ENCODE peak calls at places on chromosomes 16 and 17, in ten cellular contexts. A, D, W, U, E, G, V, Q, C and H are unnamed samples.

GRCh38 chr16:57265850-57266530 is 18.5 kb downstream of the PLLP start:
- DNase-seq in A (peak), D (peak), W (peak), U (peak), E (peak), G (no peak), V (no peak), Q (no peak), C (no peak), H (peak)

GRCh38 chr16:86668136-86668535 is 89.8 kb downstream of the FOXL1 start:
- DNase-seq in A (peak), D (peak), W (peak), U (peak), E (peak), G (no peak), V (no peak), Q (no peak), C (peak), H (peak)

GRCh38 chr16:23950291-23950894 is 114.6 kb downstream of the PRKCB start:
- DNase-seq in A (no peak), D (peak), W (no peak), U (no peak), E (no peak), G (no peak), V (no peak), Q (no peak), C (no peak), H (no peak)

GRCh38 chr17:7867881-7868329 is 10.1 kb downstream of the CYB5D1 start:
- DNase-seq in A (no peak), D (no peak), W (no peak), U (no peak), E (no peak), G (no peak), V (no peak), Q (no peak), C (no peak), H (no peak)

GRCh38 chr17:1830288-1830687 is 483 bp downstream of the RPA1 start:
- DNase-seq in A (peak), D (peak), W (no peak), U (peak), E (peak), G (no peak), V (peak), Q (no peak), C (peak), H (no peak)

GRCh38 chr16:66141885-66142284 is 224.6 kb upstream of the CDH5 start:
- DNase-seq in A (no peak), D (no peak), W (no peak), U (no peak), E (no peak), G (no peak), V (no peak), Q (no peak), C (peak), H (no peak)

GRCh38 chr17:32822996-32823395 is 53.9 kb downstream of the MYO1D start:
- DNase-seq in A (peak), D (peak), W (no peak), U (peak), E (no peak), G (no peak), V (no peak), Q (no peak), C (no peak), H (peak)

GRCh38 chr17:56786989-56787482 is 46.7 kb downstream of the C17orf67 start:
- DNase-seq in A (peak), D (peak), W (peak), U (peak), E (peak), G (no peak), V (peak), Q (peak), C (no peak), H (peak)

GRCh38 chr16:24729967-24730815 is 740 bp downstream of the TNRC6A start:
- DNase-seq in A (no peak), D (peak), W (peak), U (peak), E (peak), G (no peak), V (peak), Q (no peak), C (peak), H (peak)

GRCh38 chr16:20853076-20853597 is 46.8 kb downstream of the REXO5 start:
- DNase-seq in A (no peak), D (no peak), W (no peak), U (no peak), E (peak), G (no peak), V (no peak), Q (no peak), C (peak), H (peak)

GRCh38 chr16:27740496-27741201 is 190.7 kb downstream of the KATNIP start:
- DNase-seq in A (peak), D (no peak), W (no peak), U (peak), E (no peak), G (no peak), V (no peak), Q (no peak), C (no peak), H (no peak)

GRCh38 chr16:17470002-17470870 is 524 bp downstream of the XYLT1 start:
- DNase-seq in A (no peak), D (no peak), W (no peak), U (no peak), E (no peak), G (no peak), V (peak), Q (no peak), C (peak), H (no peak)

GRCh38 chr16:3173892-3174617 is 13.9 kb upstream of the OR1F1 start:
- DNase-seq in A (peak), D (peak), W (peak), U (no peak), E (no peak), G (no peak), V (no peak), Q (no peak), C (peak), H (no peak)

GRCh38 chr16:8959921-8960787 is 3.6 kb downstream of the USP7 start:
- DNase-seq in A (no peak), D (peak), W (no peak), U (no peak), E (peak), G (no peak), V (no peak), Q (no peak), C (peak), H (no peak)

GRCh38 chr17:43880420-43880991 is 26.8 kb downstream of the MPP2 start:
- DNase-seq in A (peak), D (peak), W (peak), U (peak), E (peak), G (no peak), V (peak), Q (no peak), C (peak), H (peak)

GRCh38 chr17:28345420-28346198 is 10.0 kb downstream of the TNFAIP1 start:
- DNase-seq in A (peak), D (no peak), W (no peak), U (no peak), E (no peak), G (no peak), V (no peak), Q (no peak), C (no peak), H (peak)

GRCh38 chr17:59506907-59507726 is 58.3 kb upstream of the DHX40 start:
- DNase-seq in A (peak), D (no peak), W (peak), U (no peak), E (peak), G (no peak), V (no peak), Q (no peak), C (no peak), H (no peak)

GRCh38 chr16:52076332-52077115 is 470.4 kb downstream of the TOX3 start:
- DNase-seq in A (no peak), D (no peak), W (no peak), U (no peak), E (no peak), G (no peak), V (no peak), Q (no peak), C (no peak), H (no peak)

GRCh38 chr17:51155416-51155815 is 2.1 kb downstream of the NME1 start:
- DNase-seq in A (no peak), D (no peak), W (no peak), U (no peak), E (no peak), G (no peak), V (no peak), Q (no peak), C (no peak), H (no peak)

GRCh38 chr17:10316986-10317834 is 55.6 kb downstream of the MYH13 start:
- DNase-seq in A (peak), D (peak), W (peak), U (peak), E (peak), G (no peak), V (peak), Q (no peak), C (peak), H (peak)

GRCh38 chr17:74354123-74354522 is 7.5 kb downstream of the BTBD17 start:
- DNase-seq in A (peak), D (peak), W (peak), U (no peak), E (no peak), G (no peak), V (peak), Q (peak), C (peak), H (no peak)

GRCh38 chr17:50719924-50720805 is 762 bp downstream of the LUC7L3 start:
- DNase-seq in A (no peak), D (no peak), W (no peak), U (no peak), E (no peak), G (no peak), V (no peak), Q (no peak), C (no peak), H (no peak)

GRCh38 chr17:1588781-1589585 is 26.4 kb upstream of the PITPNA start:
- DNase-seq in A (no peak), D (no peak), W (no peak), U (peak), E (peak), G (no peak), V (no peak), Q (no peak), C (no peak), H (peak)

GRCh38 chr17:44628234-44629188 is 27.8 kb upstream of the MEIOC start:
- DNase-seq in A (peak), D (no peak), W (no peak), U (no peak), E (peak), G (no peak), V (no peak), Q (no peak), C (peak), H (no peak)

GRCh38 chr16:24062270-24062817 is 193.8 kb upstream of the CACNG3 start:
- DNase-seq in A (no peak), D (no peak), W (no peak), U (no peak), E (no peak), G (no peak), V (no peak), Q (no peak), C (no peak), H (no peak)

GRCh38 chr17:2215616-2216364 is 87.8 kb downstream of the SMG6 start:
- DNase-seq in A (no peak), D (peak), W (peak), U (peak), E (peak), G (no peak), V (peak), Q (peak), C (peak), H (peak)

GRCh38 chr16:69084301-69084700 is 21.2 kb upstream of the HAS3 start:
- DNase-seq in A (no peak), D (no peak), W (no peak), U (peak), E (no peak), G (no peak), V (no peak), Q (no peak), C (no peak), H (peak)

GRCh38 chr17:42853597-42853967 is 2.6 kb downstream of the AOC3 start:
- DNase-seq in A (no peak), D (no peak), W (no peak), U (no peak), E (no peak), G (no peak), V (no peak), Q (no peak), C (no peak), H (no peak)